ENCODE peak calls at places on chromosomes 5 and 9, in four cellular contexts. E, B, I and Y are unnamed samples. For H3K4me1 and H3K9me3, the result is how much of the 10 kb centered on the place peaks cover.

GRCh38 chr5:18745988-18746615 is 1111.8 kb downstream of the TAF11L14 start:
- DNase-seq in E (no peak), B (no peak), I (no peak), Y (no peak)

GRCh38 chr5:58043607-58043945 is 416.3 kb downstream of the PLK2 start:
- DNase-seq in E (no peak), B (no peak), I (no peak), Y (no peak)

GRCh38 chr9:36873247-36873875 is 160.7 kb downstream of the PAX5 start:
- DNase-seq in E (peak), B (peak), I (peak), Y (peak)

GRCh38 chr9:110058304-110058953 is 149.5 kb downstream of the C9orf152 start:
- DNase-seq in E (peak), B (peak), I (no peak), Y (no peak)

GRCh38 chr9:131954299-131954698 is 125.4 kb downstream of the MED27 start:
- DNase-seq in E (no peak), B (no peak), I (no peak), Y (no peak)

GRCh38 chr5:164235176-164235914 is 729.9 kb downstream of the MAT2B start:
- DNase-seq in E (no peak), B (no peak), I (no peak), Y (no peak)

GRCh38 chr9:8555767-8556500 is 756.4 kb upstream of the DMAC1 start:
- DNase-seq in E (no peak), B (no peak), I (no peak), Y (no peak)

GRCh38 chr9:95561913-95562312 is 45.1 kb upstream of the PTCH1 start:
- DNase-seq in E (no peak), B (no peak), I (no peak), Y (no peak)

GRCh38 chr5:173618927-173619519 is 2.6 kb upstream of the BOD1 start:
- DNase-seq in E (peak), B (no peak), I (no peak), Y (no peak)

GRCh38 chr5:180639743-180640300 is 9.6 kb downstream of the FLT4 start:
- DNase-seq in E (no peak), B (peak), I (peak), Y (no peak)

GRCh38 chr5:14187157-14187556 is 44.0 kb downstream of the TRIO start:
- DNase-seq in E (no peak), B (no peak), I (no peak), Y (no peak)

GRCh38 chr9:135705376-135705775 is 3.4 kb downstream of the KCNT1 start:
- DNase-seq in E (no peak), B (no peak), I (peak), Y (no peak)

GRCh38 chr9:36874921-36875320 is 159.1 kb downstream of the PAX5 start:
- DNase-seq in E (no peak), B (peak), I (no peak), Y (no peak)

GRCh38 chr9:70135176-70135575 is 91.5 kb downstream of the MAMDC2 start:
- DNase-seq in E (no peak), B (no peak), I (no peak), Y (no peak)

DNA sequence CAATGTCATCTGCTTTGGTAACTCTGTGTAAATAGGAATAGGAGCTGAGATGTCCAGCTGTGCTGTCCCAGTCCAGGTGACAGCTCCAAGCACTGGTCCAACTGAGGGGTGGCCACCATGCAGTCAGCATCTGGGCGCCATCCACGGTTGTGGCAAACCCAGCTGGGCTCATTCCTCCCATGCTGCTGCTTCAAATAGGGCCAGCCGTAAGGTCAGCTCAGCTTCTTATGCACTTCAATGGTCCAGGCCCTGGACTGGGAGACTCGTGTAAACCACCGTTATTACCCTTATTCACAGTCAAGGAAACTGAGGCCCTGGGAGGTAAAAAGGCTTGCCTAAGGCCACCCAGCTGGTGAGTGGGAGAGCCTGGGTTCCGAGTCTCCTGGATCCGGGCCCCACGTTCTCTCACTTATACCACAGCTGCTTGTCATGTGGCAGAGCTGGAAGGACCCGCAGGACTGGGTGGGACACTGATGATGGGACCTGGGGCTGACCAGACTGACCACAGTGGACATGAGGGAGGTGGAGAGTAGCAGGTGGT is 38.7 kb upstream of the ANGPTL2 start:
- DNase-seq in E (peak), B (no peak), I (peak), Y (no peak)
- H3K4me1 ChIP-seq in E (under half), B (under half), I (under half), Y (under half)

GRCh38 chr5:147551677-147552076 is 41.8 kb upstream of the DPYSL3 start:
- DNase-seq in E (no peak), B (no peak), I (no peak), Y (no peak)

GRCh38 chr5:147558826-147559225 is 49.0 kb upstream of the DPYSL3 start:
- DNase-seq in E (no peak), B (peak), I (peak), Y (peak)

GRCh38 chr5:147552897-147553296 is 43.0 kb upstream of the DPYSL3 start:
- DNase-seq in E (no peak), B (no peak), I (no peak), Y (no peak)

GRCh38 chr5:147558131-147558730 is 48.4 kb upstream of the DPYSL3 start:
- DNase-seq in E (no peak), B (no peak), I (no peak), Y (no peak)

GRCh38 chr5:147554285-147554817 is 44.5 kb upstream of the DPYSL3 start:
- DNase-seq in E (no peak), B (no peak), I (no peak), Y (no peak)
- H3K4me3 ChIP-seq in E (no peak), B (no peak), I (peak), Y (peak)

GRCh38 chr5:139023276-139023675 is 148.1 kb upstream of the LRRTM2 start:
- DNase-seq in E (no peak), B (no peak), I (no peak), Y (no peak)

GRCh38 chr5:139022528-139022927 is 147.4 kb upstream of the LRRTM2 start:
- DNase-seq in E (no peak), B (no peak), I (no peak), Y (no peak)

GRCh38 chr5:139017624-139018023 is 142.5 kb upstream of the LRRTM2 start:
- DNase-seq in E (no peak), B (no peak), I (no peak), Y (no peak)

GRCh38 chr5:139019880-139020279 is 144.7 kb upstream of the LRRTM2 start:
- DNase-seq in E (no peak), B (no peak), I (peak), Y (no peak)

GRCh38 chr5:139021346-139021745 is 146.2 kb upstream of the LRRTM2 start:
- DNase-seq in E (no peak), B (no peak), I (no peak), Y (no peak)
- H3K9me3 ChIP-seq in E (under half), B (under half), I (under half), Y (under half)

GRCh38 chr5:126605525-126605924 is 4.8 kb downstream of the PHAX start:
- DNase-seq in E (no peak), B (no peak), I (no peak), Y (no peak)
- H3K4me1 ChIP-seq in E (half or more), B (under half), I (under half), Y (under half)

DNA sequence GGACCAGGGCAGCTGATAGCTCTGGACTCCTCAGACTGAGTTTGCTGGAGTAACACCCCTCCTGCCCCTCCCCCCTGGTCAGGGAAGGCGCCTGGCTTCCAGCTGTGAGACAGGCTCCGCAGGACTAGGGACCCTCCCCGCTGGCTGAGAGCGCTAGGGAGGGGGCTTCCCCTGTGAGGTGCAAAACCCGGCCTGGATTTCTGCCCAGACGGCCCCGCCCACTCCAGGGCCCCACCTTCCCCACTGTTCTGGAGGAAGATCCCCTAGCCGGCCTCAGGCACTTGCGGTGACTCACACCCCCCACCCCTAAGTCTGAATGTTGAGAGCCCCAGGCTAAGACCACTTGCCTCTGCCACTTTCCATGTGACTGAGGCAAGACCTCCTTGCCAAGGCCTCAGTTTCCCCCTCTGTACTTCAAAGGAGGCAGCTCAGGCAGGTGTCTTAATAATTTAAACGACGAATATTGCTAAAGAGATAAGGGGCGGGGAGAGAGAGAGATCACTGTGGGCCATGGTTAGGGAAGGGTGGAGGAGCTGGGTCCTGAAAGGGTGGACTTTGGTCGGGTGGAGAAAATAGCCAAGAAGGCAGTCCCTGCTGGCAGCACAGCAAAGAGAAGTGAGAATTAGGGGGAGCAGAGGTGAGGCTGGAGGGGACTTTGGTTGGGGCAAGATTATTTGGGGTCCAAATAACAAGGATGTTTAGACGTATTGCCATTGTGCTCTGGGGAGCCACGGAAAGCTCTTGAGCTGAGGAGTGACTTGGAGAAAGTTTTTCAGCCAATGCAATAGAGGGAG is 1.0 kb upstream of the DAB2IP start:
- DNase-seq in E (peak), B (peak), I (peak), Y (peak)
- H3K4me3 ChIP-seq in E (peak), B (no peak), I (no peak), Y (no peak)

DNA sequence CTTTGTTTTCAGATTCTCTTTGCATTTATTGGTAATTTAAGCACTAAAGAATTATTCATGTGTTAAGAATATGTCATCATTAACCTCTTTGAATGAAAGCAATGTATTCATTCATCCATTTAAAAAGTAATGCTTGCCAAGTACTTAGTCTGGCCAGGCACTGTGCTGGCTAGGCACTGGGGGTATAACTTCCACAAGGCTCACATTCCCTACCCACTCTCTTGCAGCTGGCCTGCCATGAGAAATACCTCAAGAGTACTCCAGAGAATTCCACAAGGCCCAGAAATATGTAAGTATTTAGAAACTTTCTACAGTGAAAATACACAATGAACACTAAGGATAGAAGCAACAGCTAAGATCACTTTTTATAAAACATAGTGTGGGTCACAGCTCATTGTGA is 25.4 kb downstream of the ZNF300 start:
- DNase-seq in E (no peak), B (no peak), I (no peak), Y (no peak)
- H3K9me3 ChIP-seq in E (half or more), B (under half), I (under half), Y (under half)

GRCh38 chr9:124266826-124267201 is 9.1 kb downstream of the NEK6 start:
- DNase-seq in E (no peak), B (no peak), I (no peak), Y (no peak)

GRCh38 chr9:124268248-124268647 is 10.5 kb downstream of the NEK6 start:
- DNase-seq in E (no peak), B (no peak), I (no peak), Y (no peak)

GRCh38 chr9:124269556-124269955 is 11.8 kb downstream of the NEK6 start:
- DNase-seq in E (no peak), B (no peak), I (no peak), Y (no peak)

GRCh38 chr9:124266139-124266825 is 8.5 kb downstream of the NEK6 start:
- DNase-seq in E (no peak), B (no peak), I (no peak), Y (peak)

DNA sequence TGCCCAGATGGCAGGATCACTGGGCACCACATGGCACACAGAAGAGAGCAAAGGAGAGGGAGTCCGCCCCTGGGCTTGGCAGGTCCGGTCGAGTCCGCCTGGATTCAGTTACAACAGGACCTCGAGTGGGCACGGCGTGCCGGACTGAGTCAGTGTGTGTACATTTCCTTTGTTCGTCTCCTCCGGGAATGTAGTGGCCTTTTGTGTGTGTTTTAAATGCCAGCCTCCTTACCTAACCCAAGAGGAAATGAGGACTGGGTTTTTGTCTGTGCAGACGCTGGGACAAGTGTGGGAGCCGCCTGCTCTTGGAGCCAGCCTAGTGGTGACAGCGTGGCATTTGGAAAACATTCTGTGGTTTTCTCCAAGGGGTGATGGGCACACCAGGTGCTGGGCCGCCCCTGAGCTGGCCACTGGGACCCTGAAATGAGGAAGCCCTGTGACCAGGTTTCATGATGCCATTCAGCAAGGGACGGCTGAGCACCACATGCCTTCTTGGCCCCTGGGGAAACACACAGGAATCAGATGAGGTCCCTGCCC is 9.6 kb downstream of the NEK6 start:
- DNase-seq in E (peak), B (peak), I (no peak), Y (peak)
- H3K4me1 ChIP-seq in E (half or more), B (half or more), I (under half), Y (under half)

GRCh38 chr5:132681476-132681831 is 7.7 kb downstream of the IL4 start:
- DNase-seq in E (no peak), B (no peak), I (no peak), Y (no peak)

GRCh38 chr5:132678735-132679134 is 4.9 kb downstream of the IL4 start:
- DNase-seq in E (no peak), B (no peak), I (no peak), Y (no peak)

GRCh38 chr5:132679166-132679565 is 5.4 kb downstream of the IL4 start:
- DNase-seq in E (no peak), B (no peak), I (no peak), Y (no peak)

GRCh38 chr5:132680780-132681475 is 7.1 kb downstream of the IL4 start:
- DNase-seq in E (no peak), B (no peak), I (no peak), Y (no peak)

GRCh38 chr5:132679717-132680380 is 6.1 kb downstream of the IL4 start:
- DNase-seq in E (no peak), B (no peak), I (no peak), Y (no peak)
- H3K4me3 ChIP-seq in E (no peak), B (no peak), I (no peak), Y (no peak)